ENCODE peak calls at places on chromosomes 2 and 18, in four cellular contexts. One of them, this sample, is unnamed.

GRCh38 chr2:119490106-119490505 is 34.2 kb downstream of the SCTR start:
- DNase-seq in IMR-90: no peak
- DNase-seq in H1: no peak
- DNase-seq in H9: no peak
- DNase-seq in this sample: no peak

GRCh38 chr2:13000644-13001375 is 284.1 kb downstream of the TRIB2 start:
- DNase-seq in H1: no peak
- DNase-seq in H9: no peak
- DNase-seq in IMR-90: peak; percentile 29
- DNase-seq in this sample: no peak

GRCh38 chr2:111642576-111643327 is 241.2 kb downstream of the ANAPC1 start:
- DNase-seq in H1: no peak
- DNase-seq in IMR-90: no peak
- DNase-seq in H9: no peak
- DNase-seq in this sample: no peak

GRCh38 chr2:9703701-9704221 is 73.0 kb upstream of the YWHAQ start:
- DNase-seq in H9: no peak
- DNase-seq in H1: no peak
- DNase-seq in IMR-90: peak; percentile 79
- DNase-seq in this sample: peak; percentile 45

GRCh38 chr18:2914185-2914584 is 67.4 kb downstream of the EMILIN2 start:
- DNase-seq in IMR-90: no peak
- DNase-seq in H9: no peak
- DNase-seq in H1: no peak
- DNase-seq in this sample: no peak

GRCh38 chr18:48943736-48944527 is 6.8 kb downstream of the SMAD7 start:
- DNase-seq in H9: no peak
- DNase-seq in IMR-90: no peak
- DNase-seq in H1: no peak
- DNase-seq in this sample: no peak

GRCh38 chr18:56651771-56652092 is 573 bp downstream of the WDR7 start:
- DNase-seq in H1: no peak
- DNase-seq in H9: no peak
- DNase-seq in IMR-90: no peak
- DNase-seq in this sample: no peak

GRCh38 chr18:57768557-57769326 is 34.4 kb downstream of the ATP8B1 start:
- DNase-seq in H1: no peak
- DNase-seq in IMR-90: peak; percentile 61
- DNase-seq in H9: no peak
- DNase-seq in this sample: no peak

GRCh38 chr18:6810191-6810590 is 80.7 kb downstream of the ARHGAP28 start:
- DNase-seq in IMR-90: no peak
- DNase-seq in H9: no peak
- DNase-seq in H1: no peak
- DNase-seq in this sample: no peak

GRCh38 chr2:4140284-4140962 is 437.0 kb downstream of the DCDC2C start:
- DNase-seq in H1: no peak
- DNase-seq in IMR-90: no peak
- DNase-seq in H9: no peak
- DNase-seq in this sample: no peak

GRCh38 chr2:235605306-235605998 is 111.6 kb downstream of the AGAP1 start:
- DNase-seq in H9: peak; percentile 64
- DNase-seq in IMR-90: peak; percentile 94
- DNase-seq in H1: no peak
- DNase-seq in this sample: peak; percentile 96

GRCh38 chr2:31384771-31385276 is 29.7 kb downstream of the XDH start:
- DNase-seq in H1: no peak
- DNase-seq in H9: no peak
- DNase-seq in IMR-90: peak; percentile 97
- DNase-seq in this sample: peak; percentile 55

GRCh38 chr18:61954347-61954746 is 61.5 kb upstream of the RNF152 start:
- DNase-seq in H1: no peak
- DNase-seq in IMR-90: no peak
- DNase-seq in H9: no peak
- DNase-seq in this sample: no peak

GRCh38 chr18:3425030-3425429 is 24.9 kb upstream of the TGIF1 start:
- DNase-seq in H1: no peak
- DNase-seq in H9: no peak
- DNase-seq in IMR-90: no peak
- DNase-seq in this sample: no peak

GRCh38 chr2:128644745-128645256 is 326.1 kb upstream of the HS6ST1 start:
- DNase-seq in H9: peak; percentile 90
- DNase-seq in H1: no peak
- DNase-seq in IMR-90: no peak
- DNase-seq in this sample: no peak

GRCh38 chr2:233142355-233142897 is 82.3 kb downstream of the INPP5D start:
- DNase-seq in H1: no peak
- DNase-seq in H9: no peak
- DNase-seq in IMR-90: no peak
- DNase-seq in this sample: no peak

GRCh38 chr2:111918383-111918806 is 20.0 kb downstream of the MERTK start:
- DNase-seq in H1: no peak
- DNase-seq in IMR-90: peak; percentile 97
- DNase-seq in H9: no peak
- DNase-seq in this sample: no peak

GRCh38 chr18:42274488-42275137 is 319.6 kb downstream of the PIK3C3 start:
- DNase-seq in IMR-90: peak; percentile 10
- DNase-seq in H9: peak; percentile 31
- DNase-seq in H1: no peak
- DNase-seq in this sample: no peak

GRCh38 chr2:218860950-218861381 is 1.4 kb downstream of the WNT6 start:
- DNase-seq in H9: peak; percentile 95
- DNase-seq in H1: peak; percentile 82
- DNase-seq in IMR-90: peak; percentile 37
- DNase-seq in this sample: no peak

GRCh38 chr2:8600456-8600855 is 81.4 kb upstream of the ID2 start:
- DNase-seq in IMR-90: no peak
- DNase-seq in H9: no peak
- DNase-seq in H1: no peak
- DNase-seq in this sample: no peak

GRCh38 chr2:37782721-37783438 is 111.4 kb upstream of the CDC42EP3 start:
- DNase-seq in IMR-90: peak; percentile 56
- DNase-seq in H1: no peak
- DNase-seq in H9: no peak
- DNase-seq in this sample: no peak

GRCh38 chr18:26909599-26910290 is 44.2 kb upstream of the AQP4 start:
- DNase-seq in H1: no peak
- DNase-seq in IMR-90: no peak
- DNase-seq in H9: peak; percentile 41
- DNase-seq in this sample: no peak

GRCh38 chr2:241811209-241811951 is 2.4 kb downstream of the NEU4 start:
- DNase-seq in H9: no peak
- DNase-seq in IMR-90: no peak
- DNase-seq in H1: no peak
- DNase-seq in this sample: no peak

GRCh38 chr18:41146301-41146700 is 808.7 kb upstream of the PIK3C3 start:
- DNase-seq in H9: no peak
- DNase-seq in IMR-90: no peak
- DNase-seq in H1: no peak
- DNase-seq in this sample: no peak

GRCh38 chr2:231331533-231331932 is 64.0 kb upstream of the B3GNT7 start:
- DNase-seq in H9: no peak
- DNase-seq in IMR-90: no peak
- DNase-seq in H1: no peak
- DNase-seq in this sample: no peak

GRCh38 chr2:84487298-84487996 is 28.4 kb upstream of the SUCLG1 start:
- DNase-seq in IMR-90: peak; percentile 56
- DNase-seq in H1: no peak
- DNase-seq in H9: no peak
- DNase-seq in this sample: no peak
- H2BK120ac ChIP-seq in IMR-90: peak overlapping the region; percentile 3
- H2BK120ac ChIP-seq in H1: no peak overlapping the region
- H2BK120ac ChIP-seq in H9: no peak overlapping the region
- H2BK120ac ChIP-seq in this sample: no peak overlapping the region

GRCh38 chr2:96106991-96107882 is 9.1 kb downstream of the ADRA2B start:
- DNase-seq in IMR-90: no peak
- DNase-seq in H1: no peak
- DNase-seq in H9: no peak
- DNase-seq in this sample: no peak
- H2BK120ac ChIP-seq in IMR-90: no peak overlapping the region
- H2BK120ac ChIP-seq in H1: no peak overlapping the region
- H2BK120ac ChIP-seq in H9: no peak overlapping the region
- H2BK120ac ChIP-seq in this sample: no peak overlapping the region

GRCh38 chr18:79597176-79598045 is 82.2 kb upstream of the CTDP1 start:
- DNase-seq in IMR-90: no peak
- DNase-seq in H1: no peak
- DNase-seq in H9: no peak
- DNase-seq in this sample: no peak
- H2BK120ac ChIP-seq in IMR-90: no peak overlapping the region
- H2BK120ac ChIP-seq in H1: no peak overlapping the region
- H2BK120ac ChIP-seq in H9: no peak overlapping the region
- H2BK120ac ChIP-seq in this sample: no peak overlapping the region

GRCh38 chr2:181197140-181197760 is 216.8 kb downstream of the UBE2E3 start:
- DNase-seq in H1: no peak
- DNase-seq in H9: no peak
- DNase-seq in IMR-90: no peak
- DNase-seq in this sample: no peak

GRCh38 chr2:181193550-181193949 is 213.1 kb downstream of the UBE2E3 start:
- DNase-seq in H1: no peak
- DNase-seq in IMR-90: no peak
- DNase-seq in H9: no peak
- DNase-seq in this sample: no peak

GRCh38 chr2:181196401-181196800 is 216.0 kb downstream of the UBE2E3 start:
- DNase-seq in H9: no peak
- DNase-seq in IMR-90: no peak
- DNase-seq in H1: no peak
- DNase-seq in this sample: no peak

GRCh38 chr2:181203412-181203811 is 223.0 kb downstream of the UBE2E3 start:
- DNase-seq in H9: no peak
- DNase-seq in H1: no peak
- DNase-seq in IMR-90: peak; percentile 83
- DNase-seq in this sample: no peak

GRCh38 chr2:181198188-181198864 is 217.9 kb downstream of the UBE2E3 start:
- DNase-seq in H1: no peak
- DNase-seq in IMR-90: no peak
- DNase-seq in H9: no peak
- DNase-seq in this sample: no peak
- H2BK120ac ChIP-seq in H1: no peak overlapping the region
- H2BK120ac ChIP-seq in IMR-90: no peak overlapping the region
- H2BK120ac ChIP-seq in H9: no peak overlapping the region
- H2BK120ac ChIP-seq in this sample: no peak overlapping the region

GRCh38 chr18:11050966-11051365 is 98.4 kb downstream of the PIEZO2 start:
- DNase-seq in H1: no peak
- DNase-seq in IMR-90: no peak
- DNase-seq in H9: no peak
- DNase-seq in this sample: no peak

GRCh38 chr18:11047156-11047555 is 102.2 kb downstream of the PIEZO2 start:
- DNase-seq in H9: no peak
- DNase-seq in H1: no peak
- DNase-seq in IMR-90: peak; percentile 30
- DNase-seq in this sample: peak; percentile 7

GRCh38 chr18:11051462-11051861 is 97.9 kb downstream of the PIEZO2 start:
- DNase-seq in H1: no peak
- DNase-seq in H9: no peak
- DNase-seq in IMR-90: no peak
- DNase-seq in this sample: no peak

GRCh38 chr18:11043694-11044093 is 105.7 kb downstream of the PIEZO2 start:
- DNase-seq in H9: no peak
- DNase-seq in IMR-90: no peak
- DNase-seq in H1: no peak
- DNase-seq in this sample: no peak

DNA sequence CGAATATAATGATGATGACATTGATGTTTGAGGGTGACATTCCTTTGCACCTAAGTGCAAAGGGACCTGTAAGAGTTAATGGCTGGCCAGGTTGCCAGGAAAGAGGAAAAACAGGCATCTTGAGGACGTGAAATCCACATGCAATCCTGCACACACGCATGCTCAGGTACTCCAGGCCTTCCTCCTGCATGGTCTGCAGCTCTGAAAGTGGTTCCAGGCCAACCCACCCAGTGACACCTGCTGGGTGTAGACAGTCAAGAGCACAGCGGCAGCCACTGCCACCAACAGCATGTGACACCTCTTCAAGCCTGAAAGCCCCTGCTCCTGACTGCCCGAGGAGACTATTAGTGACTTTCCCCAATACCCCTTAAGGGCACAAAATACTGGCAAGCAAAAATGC is 101.6 kb downstream of the PIEZO2 start:
- DNase-seq in IMR-90: no peak
- DNase-seq in H1: no peak
- DNase-seq in H9: no peak
- DNase-seq in this sample: no peak
- H2BK120ac ChIP-seq in IMR-90: peak overlapping the region; percentile 71
- H2BK120ac ChIP-seq in H1: no peak overlapping the region
- H2BK120ac ChIP-seq in H9: no peak overlapping the region
- H2BK120ac ChIP-seq in this sample: no peak overlapping the region

GRCh38 chr2:144274131-144274530 is 245.8 kb downstream of the ZEB2 start:
- DNase-seq in H9: no peak
- DNase-seq in H1: no peak
- DNase-seq in IMR-90: no peak
- DNase-seq in this sample: no peak

GRCh38 chr2:144279165-144279564 is 240.8 kb downstream of the ZEB2 start:
- DNase-seq in H1: no peak
- DNase-seq in H9: no peak
- DNase-seq in IMR-90: no peak
- DNase-seq in this sample: no peak

GRCh38 chr2:144275340-144275739 is 244.6 kb downstream of the ZEB2 start:
- DNase-seq in H1: no peak
- DNase-seq in H9: no peak
- DNase-seq in IMR-90: no peak
- DNase-seq in this sample: no peak

GRCh38 chr2:144280009-144280408 is 239.9 kb downstream of the ZEB2 start:
- DNase-seq in H9: no peak
- DNase-seq in H1: no peak
- DNase-seq in IMR-90: peak; percentile 4
- DNase-seq in this sample: no peak

DNA sequence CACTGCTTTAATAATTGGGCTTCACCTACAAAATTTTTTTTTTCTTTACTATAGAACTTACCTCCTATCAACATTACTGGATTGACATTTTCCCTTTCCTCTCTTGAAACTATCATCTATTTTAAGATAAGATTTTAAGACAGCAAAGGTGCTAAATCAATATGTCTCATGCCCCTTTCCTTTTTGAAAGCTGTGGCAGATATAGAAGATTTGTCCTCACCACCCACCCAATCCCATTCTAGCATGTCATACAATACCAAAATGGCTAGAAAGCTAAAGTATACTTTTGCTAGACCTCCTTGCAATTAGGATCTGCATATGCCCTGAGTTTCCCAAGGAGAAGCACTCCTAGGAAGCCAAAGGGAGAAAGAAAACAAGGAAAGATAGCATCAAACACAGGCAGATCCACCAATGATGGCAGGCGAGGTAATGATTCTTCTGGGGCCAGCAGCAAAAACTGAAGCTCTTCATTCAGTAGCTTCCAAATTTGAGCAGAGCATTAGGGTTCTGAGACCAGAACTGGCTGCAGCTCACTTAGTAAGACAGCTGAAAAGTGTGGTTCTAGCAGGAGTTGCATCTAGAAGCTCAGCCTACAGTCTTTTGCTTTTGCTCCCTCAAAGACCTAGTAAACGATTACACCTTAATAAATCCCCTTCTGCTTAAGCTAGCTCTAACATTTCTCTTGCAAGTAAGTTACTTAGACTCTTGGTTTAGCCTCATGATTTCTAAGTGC is 242.1 kb downstream of the ZEB2 start:
- DNase-seq in H1: no peak
- DNase-seq in H9: no peak
- DNase-seq in IMR-90: no peak
- DNase-seq in this sample: no peak
- H2BK120ac ChIP-seq in H1: no peak overlapping the region
- H2BK120ac ChIP-seq in H9: no peak overlapping the region
- H2BK120ac ChIP-seq in IMR-90: no peak overlapping the region
- H2BK120ac ChIP-seq in this sample: no peak overlapping the region